ENCODE peak calls at places on chromosomes 13 and 19, in seven cellular contexts. P, Q, L, F, X, C and Z are unnamed samples.

GRCh38 chr13:20769091-20769490 is 4.7 kb downstream of the EEF1AKMT1 start:
- DNase-seq in F (no peak), L (no peak), X (no peak), P (no peak), Q (no peak), C (no peak), Z (no peak)

GRCh38 chr13:40539954-40540706 is 126.3 kb downstream of the FOXO1 start:
- DNase-seq in P (no peak), F (peak; percentile 75), Q (no peak), X (peak; percentile 54), L (no peak), C (no peak), Z (no peak)

GRCh38 chr19:54279441-54279962 is 1.4 kb downstream of the LILRB2 start:
- DNase-seq in C (no peak), Q (no peak), L (no peak), F (no peak), X (no peak), P (no peak), Z (no peak)

GRCh38 chr13:106570354-106570822 is 2.5 kb upstream of the ARGLU1 start:
- DNase-seq in F (peak; percentile 56), Q (peak; percentile 20), P (peak; percentile 83), L (peak; percentile 60), C (peak; percentile 22), X (peak; percentile 97), Z (no peak)

GRCh38 chr13:75879656-75880055 is 243.5 kb downstream of the LMO7 start:
- DNase-seq in Q (no peak), F (no peak), P (no peak), X (no peak), C (no peak), L (no peak), Z (no peak)

GRCh38 chr13:110517505-110518149 is 43.9 kb downstream of the RAB20 start:
- DNase-seq in X (no peak), Q (no peak), P (no peak), L (no peak), F (no peak), C (no peak), Z (no peak)

GRCh38 chr19:4374451-4375163 is 25.7 kb downstream of the SH3GL1 start:
- DNase-seq in X (peak; percentile 44), Q (peak; percentile 62), P (no peak), C (no peak), F (peak; percentile 93), L (no peak), Z (no peak)

GRCh38 chr13:24986826-24987225 is 109.1 kb upstream of the PABPC3 start:
- DNase-seq in L (no peak), F (no peak), X (no peak), P (no peak), Q (no peak), C (no peak), Z (no peak)

GRCh38 chr13:44692173-44692713 is 116.1 kb upstream of the TSC22D1 start:
- DNase-seq in X (peak; percentile 15), F (no peak), P (peak; percentile 58), L (no peak), C (no peak), Q (no peak), Z (no peak)

GRCh38 chr13:76708138-76708537 is 178.1 kb downstream of the KCTD12 start:
- DNase-seq in F (peak; percentile 36), L (no peak), C (no peak), X (no peak), Q (no peak), P (no peak), Z (no peak)

GRCh38 chr19:29384676-29385075 is 141.1 kb upstream of the VSTM2B start:
- DNase-seq in Q (no peak), C (no peak), F (no peak), X (no peak), P (no peak), L (no peak), Z (no peak)

GRCh38 chr13:51520524-51520923 is 63.7 kb upstream of the WDFY2 start:
- DNase-seq in X (no peak), F (peak; percentile 86), Q (no peak), C (no peak), L (no peak), P (no peak), Z (no peak)

GRCh38 chr13:50244913-50245574 is 229.8 kb downstream of the KCNRG start:
- DNase-seq in X (no peak), C (peak; percentile 13), P (no peak), Q (no peak), L (peak; percentile 21), F (peak; percentile 76), Z (no peak)

GRCh38 chr19:8423821-8424223 is 10.7 kb downstream of the MARCHF2 start:
- DNase-seq in Q (peak; percentile 96), X (peak; percentile 92), L (no peak), C (no peak), F (peak; percentile 98), P (no peak), Z (no peak)

GRCh38 chr13:114315074-114315785 is 927 bp downstream of the CHAMP1 start:
- DNase-seq in P (peak; percentile 80), F (no peak), C (peak; percentile 24), Q (no peak), L (no peak), X (no peak), Z (peak; percentile 20)